ENCODE peak calls at places on chromosomes 12 and 14, in seven cellular contexts. Y is mesenchymal stem cell, I is K562, X is astrocyte, H is IMR-90, D is OCI-LY7, R is PC-3. B is an unnamed sample.
A peak's percentile ranks its signal among the peaks of the same experiment; 100 is the strongest.

GRCh38 chr12:118334939-118335567 is 37.7 kb downstream of the TAOK3 start:
- DNase-seq in Y (peak; percentile 36), I (no peak), X (peak; percentile 30), H (no peak), D (no peak), R (no peak), B (no peak)

GRCh38 chr12:52036587-52037171 is 14.6 kb upstream of the NR4A1 start:
- DNase-seq in Y (peak; percentile 88), I (peak; percentile 83), X (peak; percentile 60), H (peak; percentile 75), D (peak; percentile 84), R (peak; percentile 81), B (no peak)

GRCh38 chr14:73610692-73611091 is 1.6 kb upstream of the ACOT6 start:
- DNase-seq in Y (peak; percentile 53), I (no peak), X (no peak), H (peak; percentile 22), D (no peak), R (peak; percentile 29), B (no peak)

GRCh38 chr14:52862652-52863338 is 71.4 kb upstream of the GNPNAT1 start:
- DNase-seq in Y (peak; percentile 85), I (no peak), X (peak; percentile 79), H (peak; percentile 88), D (no peak), R (no peak), B (no peak)

GRCh38 chr14:93941293-93941910 is 14.3 kb downstream of the FAM181A start:
- DNase-seq in Y (peak; percentile 67), I (no peak), X (peak; percentile 88), H (peak; percentile 90), D (no peak), R (peak; percentile 61), B (no peak)

GRCh38 chr14:29216316-29216715 is 449.7 kb downstream of the FOXG1 start:
- DNase-seq in Y (no peak), I (no peak), X (no peak), H (no peak), D (no peak), R (no peak), B (no peak)

GRCh38 chr14:91365552-91365951 is 52.1 kb downstream of the CCDC88C start:
- DNase-seq in Y (no peak), I (no peak), X (no peak), H (no peak), D (no peak), R (no peak), B (no peak)

GRCh38 chr12:57521475-57522018 is 1.1 kb upstream of the MBD6 start:
- DNase-seq in Y (peak; percentile 80), I (no peak), X (peak; percentile 47), H (peak; percentile 61), D (no peak), R (no peak), B (no peak)

GRCh38 chr12:123266679-123267277 is 4.9 kb downstream of the CDK2AP1 start:
- DNase-seq in Y (no peak), I (no peak), X (no peak), H (no peak), D (no peak), R (no peak), B (no peak)

GRCh38 chr14:76309572-76310551 is 66.1 kb upstream of the ESRRB start:
- DNase-seq in Y (no peak), I (no peak), X (no peak), H (no peak), D (no peak), R (no peak), B (no peak)

DNA sequence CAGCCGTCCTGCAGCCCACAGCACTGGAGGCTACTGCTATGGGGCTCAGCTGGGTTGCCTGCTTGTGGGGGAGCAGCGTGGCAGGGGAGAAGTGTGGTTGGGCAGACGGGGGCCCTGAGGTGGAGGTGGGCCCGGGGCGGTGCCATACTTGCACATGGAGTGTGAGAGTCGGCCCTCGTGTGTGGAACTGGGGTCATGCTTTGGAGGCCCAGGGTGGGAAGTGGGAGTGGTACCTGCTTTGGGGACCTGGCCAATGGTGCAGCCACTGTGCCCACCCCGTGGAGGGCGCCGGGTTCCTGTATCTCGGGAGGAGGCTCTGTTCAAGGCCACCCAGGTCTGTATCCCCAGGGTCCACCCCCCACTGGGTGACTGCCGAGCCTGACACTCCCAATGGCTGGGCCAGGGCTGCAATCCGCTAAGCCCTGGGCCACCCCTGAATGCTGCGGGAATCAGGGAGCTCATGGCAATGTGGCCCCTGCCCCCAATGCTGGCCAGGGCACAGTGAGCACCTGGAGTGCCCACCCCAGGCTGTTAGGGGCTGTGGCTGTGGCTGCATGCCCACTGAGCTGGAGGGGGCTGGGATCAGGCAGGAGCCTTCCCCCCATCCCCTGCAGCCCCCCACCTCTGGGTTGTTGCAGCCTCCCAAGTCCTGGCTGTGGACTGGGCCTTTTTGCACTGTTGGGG is 157.9 kb upstream of the SLC38A2 start:
- DNase-seq in Y (no peak), I (no peak), X (no peak), H (no peak), D (no peak), R (no peak), B (no peak)
- H3K36me3 ChIP-seq in Y (no peaks in the 10 kb centered on the region), I (no peaks in the 10 kb centered on the region), X (no peaks in the 10 kb centered on the region), H (no peaks in the 10 kb centered on the region), D (no peaks in the 10 kb centered on the region), R (no peaks in the 10 kb centered on the region), B (no peaks in the 10 kb centered on the region)

GRCh38 chr14:32494566-32495434 is 165.7 kb downstream of the AKAP6 start:
- DNase-seq in Y (peak; percentile 57), I (no peak), X (peak; percentile 22), H (peak; percentile 67), D (no peak), R (no peak), B (no peak)
- H2AFZ ChIP-seq in Y (no peak overlapping the region), I (no peak overlapping the region), X (no peak overlapping the region), H (no peak overlapping the region), D (no peak overlapping the region), R (no peak overlapping the region), B (no peak overlapping the region)

DNA sequence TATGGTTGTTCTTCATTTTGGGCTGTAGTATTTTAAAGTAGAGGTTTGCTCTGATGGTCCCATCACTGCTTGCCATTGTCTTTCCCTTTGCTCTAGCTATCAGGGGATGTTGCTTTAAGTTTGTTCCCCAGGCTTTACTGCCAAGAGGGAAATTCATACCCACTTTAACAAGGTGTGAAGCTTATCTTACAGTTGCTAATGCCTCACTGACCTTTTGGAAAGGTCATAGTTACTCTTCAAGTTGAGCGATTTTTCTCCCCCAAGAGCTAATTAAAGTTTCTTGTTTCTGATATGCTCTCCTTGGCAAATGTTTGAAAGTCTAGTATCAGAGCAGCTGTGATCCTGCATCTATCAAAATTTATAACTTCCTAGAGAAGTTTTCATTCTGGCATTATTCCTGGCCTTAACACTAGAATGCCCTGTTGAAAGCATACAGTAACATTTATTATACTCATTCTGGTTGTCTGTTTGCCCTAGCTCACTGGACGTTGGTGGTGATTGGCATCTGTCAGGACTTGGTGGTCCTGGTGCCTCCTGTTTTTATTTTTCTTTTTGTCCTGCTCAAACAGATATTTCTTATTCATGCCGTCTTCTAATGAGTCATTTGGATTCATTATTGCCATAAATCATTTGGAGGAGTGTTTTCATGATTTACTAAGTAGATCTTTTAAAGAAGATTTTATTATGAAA is 8.1 kb downstream of the ATP2A2 start:
- DNase-seq in Y (no peak), I (no peak), X (no peak), H (no peak), D (no peak), R (no peak), B (no peak)
- H3K36me3 ChIP-seq in Y (peaks cover 39% of the 10 kb centered on the region), I (peaks cover 93% of the 10 kb centered on the region), X (peaks cover 50% of the 10 kb centered on the region), H (peaks cover 44% of the 10 kb centered on the region), D (peaks cover 99% of the 10 kb centered on the region), R (peaks cover 81% of the 10 kb centered on the region), B (peaks cover 22% of the 10 kb centered on the region)

DNA sequence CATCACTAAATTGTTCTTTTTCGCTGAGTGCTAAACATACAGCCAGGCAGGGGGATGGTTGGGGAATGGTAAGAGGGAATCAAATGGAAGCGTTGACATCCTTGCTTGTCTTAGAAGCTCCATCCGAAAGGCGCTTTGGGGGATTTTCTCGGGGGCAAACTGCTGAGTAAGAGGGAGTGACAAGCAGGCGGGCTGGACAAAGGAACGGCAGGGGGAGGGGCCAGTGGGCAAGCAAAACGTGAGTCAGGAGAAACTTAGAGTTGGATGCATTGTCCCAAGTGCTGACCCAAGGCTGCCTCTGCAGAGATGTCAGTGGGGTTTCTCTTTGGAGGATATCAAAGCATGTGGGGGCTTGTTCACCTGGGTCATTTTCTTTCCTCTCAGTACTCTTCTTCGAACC is 480.5 kb downstream of the VRK1 start:
- DNase-seq in Y (no peak), I (no peak), X (no peak), H (no peak), D (no peak), R (no peak), B (no peak)
- H2AFZ ChIP-seq in Y (no peak overlapping the region), I (no peak overlapping the region), X (no peak overlapping the region), H (no peak overlapping the region), D (no peak overlapping the region), R (peak overlapping the region; percentile 71), B (no peak overlapping the region)

GRCh38 chr12:13200841-13201240 is 4.3 kb downstream of the EMP1 start:
- DNase-seq in Y (peak; percentile 24), I (no peak), X (no peak), H (no peak), D (no peak), R (no peak), B (no peak)

GRCh38 chr12:13205809-13206559 is 9.5 kb downstream of the EMP1 start:
- DNase-seq in Y (peak; percentile 95), I (no peak), X (peak; percentile 99), H (peak; percentile 99), D (no peak), R (peak; percentile 98), B (no peak)

GRCh38 chr12:13203028-13203922 is 6.7 kb downstream of the EMP1 start:
- DNase-seq in Y (peak; percentile 40), I (no peak), X (no peak), H (no peak), D (no peak), R (no peak), B (no peak)

GRCh38 chr12:13206560-13206897 is 10.0 kb downstream of the EMP1 start:
- DNase-seq in Y (no peak), I (no peak), X (no peak), H (no peak), D (no peak), R (no peak), B (no peak)

DNA sequence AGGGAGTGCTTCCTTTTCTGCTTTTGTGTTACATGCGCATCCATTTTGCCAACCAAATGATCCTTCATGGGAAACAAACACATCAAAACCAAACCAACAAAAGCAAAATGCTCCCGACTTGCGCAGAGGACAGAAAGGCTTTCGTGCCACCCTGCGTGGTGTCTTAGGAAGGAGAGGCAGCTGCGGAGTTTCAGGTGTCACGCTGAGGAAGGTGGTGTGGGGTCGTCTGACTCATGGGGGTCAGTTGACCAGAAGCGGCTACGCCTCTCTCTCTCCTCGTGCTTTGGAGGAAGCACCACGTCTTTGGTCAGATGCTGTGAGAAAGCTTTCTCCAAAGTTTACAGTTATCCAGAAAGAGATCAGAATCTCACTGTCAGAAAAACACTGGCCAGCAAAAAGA is 7.9 kb downstream of the EMP1 start:
- DNase-seq in Y (peak; percentile 92), I (no peak), X (peak; percentile 74), H (peak; percentile 93), D (no peak), R (no peak), B (no peak)
- H3K36me3 ChIP-seq in Y (no peaks in the 10 kb centered on the region), I (no peaks in the 10 kb centered on the region), X (peaks cover 3% of the 10 kb centered on the region), H (no peaks in the 10 kb centered on the region), D (no peaks in the 10 kb centered on the region), R (peaks cover 38% of the 10 kb centered on the region), B (peaks cover 41% of the 10 kb centered on the region)